ENCODE peak calls at places on chromosomes 3 and 15, in eight cellular contexts. N, V, J, Z, K, D, U and H are unnamed samples.

GRCh38 chr15:29822685-29823459 is 604 bp upstream of the TJP1 start:
- DNase-seq in N (peak; percentile 76), V (peak; percentile 86), J (peak; percentile 52), Z (peak; percentile 13), K (peak; percentile 64), D (peak; percentile 64), U (no peak), H (peak; percentile 62)

GRCh38 chr3:148953094-148953493 is 38.2 kb upstream of the GYG1 start:
- DNase-seq in N (no peak), V (no peak), J (no peak), Z (no peak), K (no peak), D (no peak), U (no peak), H (no peak)

GRCh38 chr3:197331131-197331530 is 32.7 kb upstream of the DLG1 start:
- DNase-seq in N (no peak), V (no peak), J (peak; percentile 27), Z (no peak), K (no peak), D (no peak), U (no peak), H (no peak)

GRCh38 chr3:31692714-31693113 is 160.0 kb downstream of the STT3B start:
- DNase-seq in N (no peak), V (no peak), J (no peak), Z (no peak), K (no peak), D (no peak), U (peak; percentile 29), H (no peak)

GRCh38 chr15:77527831-77528231 is 104.9 kb downstream of the LINGO1 start:
- DNase-seq in N (no peak), V (no peak), J (no peak), Z (no peak), K (no peak), D (no peak), U (no peak), H (no peak)

GRCh38 chr15:32671339-32672325 is 30.1 kb downstream of the SCG5 start:
- DNase-seq in N (peak; percentile 29), V (no peak), J (no peak), Z (no peak), K (no peak), D (no peak), U (no peak), H (no peak)

GRCh38 chr15:84929795-84930371 is 45.4 kb downstream of the SLC28A1 start:
- DNase-seq in N (peak; percentile 94), V (peak; percentile 77), J (peak; percentile 94), Z (no peak), K (no peak), D (no peak), U (peak; percentile 86), H (no peak)

GRCh38 chr3:125203731-125204130 is 8.8 kb downstream of the SLC12A8 start:
- DNase-seq in N (no peak), V (no peak), J (no peak), Z (no peak), K (no peak), D (no peak), U (no peak), H (no peak)

GRCh38 chr3:188326111-188326510 is 172.2 kb downstream of the LPP start:
- DNase-seq in N (no peak), V (no peak), J (no peak), Z (no peak), K (no peak), D (no peak), U (no peak), H (no peak)

GRCh38 chr3:97662264-97662663 is 102.3 kb upstream of the ARL6 start:
- DNase-seq in N (no peak), V (no peak), J (no peak), Z (no peak), K (no peak), D (no peak), U (no peak), H (no peak)

GRCh38 chr3:30282052-30282708 is 324.2 kb upstream of the TGFBR2 start:
- DNase-seq in N (no peak), V (peak; percentile 94), J (peak; percentile 91), Z (no peak), K (no peak), D (no peak), U (no peak), H (no peak)

GRCh38 chr3:115975353-115975752 is 352.0 kb downstream of the GAP43 start:
- DNase-seq in N (peak; percentile 19), V (no peak), J (no peak), Z (no peak), K (no peak), D (no peak), U (peak; percentile 37), H (no peak)

GRCh38 chr3:191387441-191388077 is 57.2 kb upstream of the UTS2B start:
- DNase-seq in N (no peak), V (peak; percentile 11), J (no peak), Z (no peak), K (no peak), D (no peak), U (no peak), H (no peak)

GRCh38 chr3:48502728-48503168 is 1.2 kb downstream of the SHISA5 start:
- DNase-seq in N (no peak), V (no peak), J (no peak), Z (no peak), K (no peak), D (no peak), U (no peak), H (peak; percentile 29)

GRCh38 chr15:51726302-51727073 is 11.0 kb downstream of the LYSMD2 start:
- DNase-seq in N (peak; percentile 81), V (peak; percentile 91), J (peak; percentile 85), Z (no peak), K (peak; percentile 18), D (no peak), U (peak; percentile 84), H (peak; percentile 59)

GRCh38 chr15:80706161-80706560 is 11.1 kb downstream of the ABHD17C start:
- DNase-seq in N (no peak), V (no peak), J (no peak), Z (no peak), K (no peak), D (no peak), U (no peak), H (no peak)

GRCh38 chr3:179898024-179898423 is 138.7 kb downstream of the PEX5L start:
- DNase-seq in N (peak; percentile 65), V (peak; percentile 29), J (peak; percentile 66), Z (peak; percentile 58), K (peak; percentile 45), D (no peak), U (peak; percentile 79), H (peak; percentile 24)

DNA sequence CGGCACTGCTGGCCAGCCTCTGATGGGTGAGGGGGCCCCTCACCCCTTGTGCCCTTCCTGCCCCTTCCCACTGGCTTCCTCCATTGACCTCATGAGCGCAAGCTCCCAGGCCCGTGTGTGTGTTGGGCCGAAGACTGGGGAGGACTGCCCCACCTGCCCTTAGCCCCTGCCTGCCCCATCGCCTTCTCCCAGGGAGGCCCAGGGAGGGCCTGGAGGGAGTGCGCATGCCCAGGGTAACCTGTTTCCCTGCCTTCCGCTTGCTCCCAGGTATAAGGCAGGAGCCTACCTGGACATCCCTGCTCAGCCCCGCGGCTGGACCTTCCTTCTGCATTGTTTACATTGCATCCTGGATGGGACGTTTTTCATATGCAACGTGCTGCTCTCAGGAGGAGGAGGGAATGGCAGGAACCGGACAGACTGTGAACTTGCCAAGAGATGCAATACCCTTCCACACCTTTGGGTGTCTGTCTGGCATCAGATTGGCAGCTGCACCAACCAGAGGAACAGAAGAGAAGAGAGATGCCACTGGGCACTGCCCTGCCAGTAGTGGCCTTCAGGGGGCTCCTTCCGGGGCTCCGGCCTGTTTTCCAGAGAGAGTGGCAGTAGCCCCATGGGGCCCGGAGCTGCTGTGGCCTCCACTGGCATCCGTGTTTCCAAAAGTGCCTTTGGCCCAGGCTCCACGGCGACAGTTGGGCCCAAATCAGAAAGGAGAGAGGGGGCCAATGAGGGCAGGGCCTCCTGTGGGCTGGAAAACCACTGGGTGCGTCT is 8.8 kb downstream of the DLL4 start:
- DNase-seq in N (no peak), V (peak; percentile 58), J (peak; percentile 64), Z (no peak), K (no peak), D (no peak), U (no peak), H (no peak)
- TF ChIP-seq CTCF in N (no peak), V (peak; percentile 68), J (peak; percentile 69), Z (peak; percentile 38), K (no peak), D (peak; percentile 40), U (peak; percentile 17), H (peak; percentile 10)

DNA sequence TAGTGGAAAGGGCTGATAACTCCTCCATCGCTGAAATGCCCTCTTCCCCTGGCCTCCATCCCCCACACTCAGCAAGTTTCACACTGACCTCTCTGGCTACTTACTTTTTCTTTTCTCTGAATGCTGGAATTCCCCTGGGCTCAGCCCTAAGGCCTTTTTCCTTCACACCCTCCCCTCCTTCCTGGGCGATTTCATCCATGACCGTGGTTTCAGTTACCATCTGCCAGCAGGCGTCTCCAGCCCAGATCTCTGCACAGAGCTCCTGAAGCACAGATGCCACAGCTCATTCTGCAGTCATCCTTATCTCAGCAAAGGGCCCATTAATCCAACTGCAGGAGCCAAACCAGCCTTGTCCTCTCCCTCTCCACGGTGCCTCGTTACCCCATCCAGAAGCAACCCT is 114.0 kb downstream of the RFTN1 start:
- DNase-seq in N (peak; percentile 41), V (peak; percentile 81), J (no peak), Z (no peak), K (peak; percentile 52), D (peak; percentile 31), U (peak; percentile 12), H (peak; percentile 65)
- TF ChIP-seq CTCF in N (no peak), V (peak; percentile 69), J (no peak), Z (no peak), K (no peak), D (no peak), U (peak; percentile 35), H (no peak)

GRCh38 chr3:133548090-133548489 is 25.4 kb upstream of the CDV3 start:
- DNase-seq in N (no peak), V (no peak), J (no peak), Z (peak; percentile 49), K (no peak), D (no peak), U (no peak), H (no peak)
- TF ChIP-seq CTCF in N (no peak), V (no peak), J (no peak), Z (no peak), K (no peak), D (no peak), U (no peak), H (no peak)

GRCh38 chr3:38623539-38623938 is 25.9 kb downstream of the SCN5A start:
- DNase-seq in N (no peak), V (no peak), J (no peak), Z (no peak), K (peak; percentile 46), D (no peak), U (peak; percentile 25), H (no peak)
- TF ChIP-seq CTCF in N (no peak), V (no peak), J (no peak), Z (no peak), K (peak; percentile 38), D (no peak), U (peak; percentile 54), H (no peak)